ENCODE peak calls at places on chromosomes 7 and 10, in four cellular contexts. One of them, this sample, is unnamed. For H3K27me3, the result is how much of the 10 kb centered on the place peaks cover.

GRCh38 chr7:28645866-28646265 is 233.5 kb downstream of the CREB5 start:
- DNase-seq in GM23338: no peak
- DNase-seq in CD4-positive, CD25-positive, alpha-beta regulatory T cell: no peak
- DNase-seq in IMR-90: no peak
- DNase-seq in this sample: no peak

GRCh38 chr7:117993377-117994003 is 120.2 kb upstream of the CTTNBP2 start:
- DNase-seq in GM23338: peak
- DNase-seq in CD4-positive, CD25-positive, alpha-beta regulatory T cell: no peak
- DNase-seq in IMR-90: peak
- DNase-seq in this sample: no peak

GRCh38 chr7:117134885-117135552 is 181.7 kb downstream of the ST7 start:
- DNase-seq in GM23338: no peak
- DNase-seq in CD4-positive, CD25-positive, alpha-beta regulatory T cell: no peak
- DNase-seq in IMR-90: peak
- DNase-seq in this sample: no peak

GRCh38 chr7:137443616-137444015 is 100.1 kb upstream of the PTN start:
- DNase-seq in GM23338: no peak
- DNase-seq in CD4-positive, CD25-positive, alpha-beta regulatory T cell: no peak
- DNase-seq in IMR-90: peak
- DNase-seq in this sample: no peak

GRCh38 chr10:16828114-16828568 is 10.9 kb upstream of the RSU1 start:
- DNase-seq in GM23338: peak
- DNase-seq in CD4-positive, CD25-positive, alpha-beta regulatory T cell: peak
- DNase-seq in IMR-90: peak
- DNase-seq in this sample: peak

GRCh38 chr10:62248465-62248864 is 20.2 kb downstream of the RTKN2 start:
- DNase-seq in GM23338: no peak
- DNase-seq in CD4-positive, CD25-positive, alpha-beta regulatory T cell: no peak
- DNase-seq in IMR-90: peak
- DNase-seq in this sample: no peak

GRCh38 chr7:156475179-156475578 is 165.4 kb upstream of the RNF32 start:
- DNase-seq in GM23338: no peak
- DNase-seq in CD4-positive, CD25-positive, alpha-beta regulatory T cell: no peak
- DNase-seq in IMR-90: no peak
- DNase-seq in this sample: peak

GRCh38 chr10:89458289-89458688 is 43.9 kb downstream of the IFIT5 start:
- DNase-seq in GM23338: no peak
- DNase-seq in CD4-positive, CD25-positive, alpha-beta regulatory T cell: no peak
- DNase-seq in IMR-90: peak
- DNase-seq in this sample: no peak

GRCh38 chr10:11823122-11823988 is at the start of gene PROSER2:
- DNase-seq in GM23338: peak
- DNase-seq in CD4-positive, CD25-positive, alpha-beta regulatory T cell: peak
- DNase-seq in IMR-90: peak
- DNase-seq in this sample: no peak

GRCh38 chr10:58691528-58691927 is 178.9 kb downstream of the BICC1 start:
- DNase-seq in GM23338: no peak
- DNase-seq in CD4-positive, CD25-positive, alpha-beta regulatory T cell: no peak
- DNase-seq in IMR-90: no peak
- DNase-seq in this sample: no peak

GRCh38 chr10:58697691-58698090 is 185.0 kb downstream of the BICC1 start:
- DNase-seq in GM23338: no peak
- DNase-seq in CD4-positive, CD25-positive, alpha-beta regulatory T cell: no peak
- DNase-seq in IMR-90: no peak
- DNase-seq in this sample: no peak

GRCh38 chr10:58695022-58695421 is 182.3 kb downstream of the BICC1 start:
- DNase-seq in GM23338: no peak
- DNase-seq in CD4-positive, CD25-positive, alpha-beta regulatory T cell: no peak
- DNase-seq in IMR-90: peak
- DNase-seq in this sample: no peak

GRCh38 chr10:58696736-58697135 is 184.1 kb downstream of the BICC1 start:
- DNase-seq in GM23338: peak
- DNase-seq in CD4-positive, CD25-positive, alpha-beta regulatory T cell: no peak
- DNase-seq in IMR-90: peak
- DNase-seq in this sample: no peak

GRCh38 chr10:58693919-58694318 is 181.2 kb downstream of the BICC1 start:
- DNase-seq in GM23338: no peak
- DNase-seq in CD4-positive, CD25-positive, alpha-beta regulatory T cell: no peak
- DNase-seq in IMR-90: no peak
- DNase-seq in this sample: no peak
- H3K27me3 ChIP-seq in GM23338: under half
- H3K27me3 ChIP-seq in CD4-positive, CD25-positive, alpha-beta regulatory T cell: under half
- H3K27me3 ChIP-seq in IMR-90: under half
- H3K27me3 ChIP-seq in this sample: under half

GRCh38 chr7:71131256-71131752 is 640 bp upstream of the GALNT17 start:
- DNase-seq in GM23338: peak
- DNase-seq in CD4-positive, CD25-positive, alpha-beta regulatory T cell: no peak
- DNase-seq in IMR-90: no peak
- DNase-seq in this sample: no peak
- H3K4me3 ChIP-seq in GM23338: peak
- H3K4me3 ChIP-seq in CD4-positive, CD25-positive, alpha-beta regulatory T cell: no peak
- H3K4me3 ChIP-seq in IMR-90: no peak
- H3K4me3 ChIP-seq in this sample: peak

DNA sequence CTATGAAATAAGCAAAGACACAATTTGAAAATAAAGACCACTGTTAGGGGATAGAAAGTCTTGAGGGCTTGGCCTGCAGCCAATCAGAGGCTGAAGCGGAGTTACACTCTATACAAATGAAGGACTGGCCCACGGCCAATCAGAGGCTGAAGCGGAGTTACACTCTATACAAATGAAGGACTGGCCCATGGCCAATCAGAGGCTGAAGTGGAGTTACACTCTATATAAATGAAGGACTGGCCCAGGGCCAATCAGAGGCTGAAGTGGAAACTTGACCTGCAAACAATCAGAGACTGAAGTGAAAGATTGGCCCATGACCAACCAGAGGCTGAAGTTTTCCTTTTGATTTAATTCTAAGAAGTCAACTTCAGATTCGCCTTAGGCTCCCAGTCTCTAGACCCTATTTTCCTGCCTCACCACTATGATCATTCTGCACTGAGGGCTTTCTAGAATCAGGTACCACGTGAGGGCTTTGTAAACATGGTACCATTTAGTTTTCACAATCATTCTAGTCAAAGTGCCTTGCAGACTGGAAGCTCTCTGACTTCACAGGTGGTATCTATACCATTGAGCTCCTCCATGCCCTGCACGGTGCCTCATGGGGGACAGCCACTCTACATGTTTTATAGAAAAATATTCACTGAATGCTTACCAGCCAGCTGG is 106.6 kb downstream of the ABLIM1 start:
- DNase-seq in GM23338: no peak
- DNase-seq in CD4-positive, CD25-positive, alpha-beta regulatory T cell: no peak
- DNase-seq in IMR-90: peak
- DNase-seq in this sample: peak
- H3K27ac ChIP-seq in GM23338: no peak
- H3K27ac ChIP-seq in CD4-positive, CD25-positive, alpha-beta regulatory T cell: no peak
- H3K27ac ChIP-seq in IMR-90: no peak
- H3K27ac ChIP-seq in this sample: peak

DNA sequence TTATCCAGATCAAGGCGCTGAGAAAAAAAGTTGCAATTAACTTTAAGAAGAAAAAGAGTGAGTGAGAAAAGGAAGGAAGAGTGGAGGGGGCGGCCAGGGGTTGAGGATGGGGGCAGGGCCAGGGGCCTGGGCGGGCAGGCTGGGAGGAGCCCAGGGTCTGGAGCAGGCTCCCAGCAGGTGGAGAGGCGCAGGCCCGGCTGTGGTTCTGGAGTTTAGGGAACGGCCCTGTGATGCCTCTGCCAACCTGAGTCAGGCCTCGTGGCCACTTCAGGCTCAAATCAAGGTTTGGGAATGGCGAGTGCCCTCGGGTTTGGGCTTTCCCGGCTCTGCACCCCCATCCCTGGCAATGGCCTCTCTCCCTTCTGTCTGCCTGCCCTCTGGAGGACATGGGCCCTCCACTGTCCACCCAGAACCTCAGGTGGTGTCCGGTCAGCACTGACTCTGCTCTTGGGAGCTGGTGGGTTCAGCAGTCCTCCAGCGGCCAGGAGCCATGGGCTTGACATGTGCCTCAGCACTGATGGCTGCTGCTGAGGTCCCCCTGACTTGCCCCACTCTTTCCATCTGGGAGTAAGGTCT is 41.0 kb upstream of the EMX2 start:
- DNase-seq in GM23338: no peak
- DNase-seq in CD4-positive, CD25-positive, alpha-beta regulatory T cell: no peak
- DNase-seq in IMR-90: no peak
- DNase-seq in this sample: no peak
- H3K27me3 ChIP-seq in GM23338: under half
- H3K27me3 ChIP-seq in CD4-positive, CD25-positive, alpha-beta regulatory T cell: under half
- H3K27me3 ChIP-seq in IMR-90: under half
- H3K27me3 ChIP-seq in this sample: under half

GRCh38 chr7:42907316-42907715 is 4.6 kb downstream of the C7orf25 start:
- DNase-seq in GM23338: no peak
- DNase-seq in CD4-positive, CD25-positive, alpha-beta regulatory T cell: no peak
- DNase-seq in IMR-90: no peak
- DNase-seq in this sample: no peak

GRCh38 chr7:42914009-42914725 is 2.3 kb upstream of the C7orf25 start:
- DNase-seq in GM23338: no peak
- DNase-seq in CD4-positive, CD25-positive, alpha-beta regulatory T cell: no peak
- DNase-seq in IMR-90: peak
- DNase-seq in this sample: no peak

GRCh38 chr7:42913591-42913990 is 1.7 kb upstream of the C7orf25 start:
- DNase-seq in GM23338: no peak
- DNase-seq in CD4-positive, CD25-positive, alpha-beta regulatory T cell: no peak
- DNase-seq in IMR-90: peak
- DNase-seq in this sample: no peak

GRCh38 chr7:42911482-42912447 is at the start of gene C7orf25:
- DNase-seq in GM23338: peak
- DNase-seq in CD4-positive, CD25-positive, alpha-beta regulatory T cell: peak
- DNase-seq in IMR-90: peak
- DNase-seq in this sample: peak

GRCh38 chr7:42910306-42910705 is 1.6 kb downstream of the C7orf25 start:
- DNase-seq in GM23338: no peak
- DNase-seq in CD4-positive, CD25-positive, alpha-beta regulatory T cell: no peak
- DNase-seq in IMR-90: no peak
- DNase-seq in this sample: no peak
- H3K4me3 ChIP-seq in GM23338: peak
- H3K4me3 ChIP-seq in CD4-positive, CD25-positive, alpha-beta regulatory T cell: peak
- H3K4me3 ChIP-seq in IMR-90: no peak
- H3K4me3 ChIP-seq in this sample: no peak

GRCh38 chr7:41566581-41566980 is 136.3 kb downstream of the INHBA start:
- DNase-seq in GM23338: no peak
- DNase-seq in CD4-positive, CD25-positive, alpha-beta regulatory T cell: no peak
- DNase-seq in IMR-90: no peak
- DNase-seq in this sample: no peak
- H3K27ac ChIP-seq in GM23338: no peak
- H3K27ac ChIP-seq in CD4-positive, CD25-positive, alpha-beta regulatory T cell: no peak
- H3K27ac ChIP-seq in IMR-90: no peak
- H3K27ac ChIP-seq in this sample: no peak

GRCh38 chr10:124453965-124454610 is 4.3 kb upstream of the NKX1-2 start:
- DNase-seq in GM23338: peak
- DNase-seq in CD4-positive, CD25-positive, alpha-beta regulatory T cell: no peak
- DNase-seq in IMR-90: no peak
- DNase-seq in this sample: no peak
- H3K27me3 ChIP-seq in GM23338: under half
- H3K27me3 ChIP-seq in CD4-positive, CD25-positive, alpha-beta regulatory T cell: under half
- H3K27me3 ChIP-seq in IMR-90: half or more
- H3K27me3 ChIP-seq in this sample: under half

GRCh38 chr10:33179056-33179455 is 155.4 kb downstream of the NRP1 start:
- DNase-seq in GM23338: no peak
- DNase-seq in CD4-positive, CD25-positive, alpha-beta regulatory T cell: no peak
- DNase-seq in IMR-90: peak
- DNase-seq in this sample: no peak
- H3K4me3 ChIP-seq in GM23338: no peak
- H3K4me3 ChIP-seq in CD4-positive, CD25-positive, alpha-beta regulatory T cell: no peak
- H3K4me3 ChIP-seq in IMR-90: no peak
- H3K4me3 ChIP-seq in this sample: no peak

This sample was measured in right atrium auricular region.